ENCODE peak calls at places on chromosomes 6 and 20, in seven cellular contexts. One of them, this sample, is unnamed.

GRCh38 chr6:42129360-42129676 is 13.1 kb downstream of the C6orf132 start:
- DNase-seq in T-cell: no peak
- DNase-seq in psoas muscle: no peak
- DNase-seq in prostate gland: no peak
- DNase-seq in WTC11: no peak
- DNase-seq in HTR-8/SVneo: no peak
- DNase-seq in KG1: no peak
- DNase-seq in this sample: no peak

GRCh38 chr20:59850018-59850641 is 83.3 kb downstream of the SYCP2 start:
- DNase-seq in T-cell: no peak
- DNase-seq in psoas muscle: no peak
- DNase-seq in prostate gland: no peak
- DNase-seq in WTC11: no peak
- DNase-seq in HTR-8/SVneo: peak; percentile 63
- DNase-seq in KG1: no peak
- DNase-seq in this sample: no peak

GRCh38 chr20:22579119-22579427 is 5.3 kb downstream of the FOXA2 start:
- DNase-seq in T-cell: no peak
- DNase-seq in psoas muscle: no peak
- DNase-seq in prostate gland: no peak
- DNase-seq in WTC11: peak; percentile 81
- DNase-seq in HTR-8/SVneo: no peak
- DNase-seq in KG1: no peak
- DNase-seq in this sample: no peak

GRCh38 chr6:136158398-136158797 is 91.7 kb downstream of the MTFR2 start:
- DNase-seq in T-cell: no peak
- DNase-seq in psoas muscle: peak; percentile 16
- DNase-seq in prostate gland: no peak
- DNase-seq in WTC11: no peak
- DNase-seq in HTR-8/SVneo: no peak
- DNase-seq in KG1: no peak
- DNase-seq in this sample: no peak

GRCh38 chr6:161476711-161477110 is 202.8 kb upstream of the AGPAT4 start:
- DNase-seq in T-cell: no peak
- DNase-seq in psoas muscle: peak; percentile 28
- DNase-seq in prostate gland: no peak
- DNase-seq in WTC11: no peak
- DNase-seq in HTR-8/SVneo: no peak
- DNase-seq in KG1: no peak
- DNase-seq in this sample: no peak

GRCh38 chr6:163814494-163815364 is 400.2 kb downstream of the QKI start:
- DNase-seq in T-cell: no peak
- DNase-seq in psoas muscle: peak; percentile 71
- DNase-seq in prostate gland: no peak
- DNase-seq in WTC11: no peak
- DNase-seq in HTR-8/SVneo: peak; percentile 74
- DNase-seq in KG1: no peak
- DNase-seq in this sample: no peak

GRCh38 chr6:19757036-19757435 is 80.1 kb upstream of the ID4 start:
- DNase-seq in T-cell: no peak
- DNase-seq in psoas muscle: no peak
- DNase-seq in prostate gland: no peak
- DNase-seq in WTC11: no peak
- DNase-seq in HTR-8/SVneo: peak; percentile 19
- DNase-seq in KG1: no peak
- DNase-seq in this sample: no peak

GRCh38 chr6:142009647-142010046 is 123.1 kb upstream of the GJE1 start:
- DNase-seq in T-cell: no peak
- DNase-seq in psoas muscle: no peak
- DNase-seq in prostate gland: no peak
- DNase-seq in WTC11: no peak
- DNase-seq in HTR-8/SVneo: peak; percentile 28
- DNase-seq in KG1: no peak
- DNase-seq in this sample: no peak

GRCh38 chr6:44650947-44651346 is 263.4 kb downstream of the CDC5L start:
- DNase-seq in T-cell: no peak
- DNase-seq in psoas muscle: no peak
- DNase-seq in prostate gland: no peak
- DNase-seq in WTC11: no peak
- DNase-seq in HTR-8/SVneo: peak; percentile 48
- DNase-seq in KG1: no peak
- DNase-seq in this sample: no peak

GRCh38 chr20:49908258-49908565 is 7.1 kb downstream of the SPATA2 start:
- DNase-seq in T-cell: no peak
- DNase-seq in psoas muscle: no peak
- DNase-seq in prostate gland: no peak
- DNase-seq in WTC11: no peak
- DNase-seq in HTR-8/SVneo: no peak
- DNase-seq in KG1: no peak
- DNase-seq in this sample: no peak

GRCh38 chr6:46221221-46221793 is 50.5 kb upstream of the ENPP5 start:
- DNase-seq in T-cell: no peak
- DNase-seq in psoas muscle: no peak
- DNase-seq in prostate gland: no peak
- DNase-seq in WTC11: no peak
- DNase-seq in HTR-8/SVneo: peak; percentile 28
- DNase-seq in KG1: peak; percentile 15
- DNase-seq in this sample: no peak

GRCh38 chr20:25296094-25297093 is 48.5 kb downstream of the PYGB start:
- DNase-seq in T-cell: no peak
- DNase-seq in psoas muscle: no peak
- DNase-seq in prostate gland: no peak
- DNase-seq in WTC11: peak; percentile 40
- DNase-seq in HTR-8/SVneo: no peak
- DNase-seq in KG1: no peak
- DNase-seq in this sample: no peak

GRCh38 chr6:2799936-2800527 is 34.8 kb downstream of the WRNIP1 start:
- DNase-seq in T-cell: no peak
- DNase-seq in psoas muscle: no peak
- DNase-seq in prostate gland: no peak
- DNase-seq in WTC11: no peak
- DNase-seq in HTR-8/SVneo: no peak
- DNase-seq in KG1: no peak
- DNase-seq in this sample: peak; percentile 25

GRCh38 chr20:58325914-58326313 is 16.4 kb downstream of the RAB22A start:
- DNase-seq in T-cell: no peak
- DNase-seq in psoas muscle: no peak
- DNase-seq in prostate gland: no peak
- DNase-seq in WTC11: no peak
- DNase-seq in HTR-8/SVneo: no peak
- DNase-seq in KG1: no peak
- DNase-seq in this sample: no peak

GRCh38 chr6:38482466-38482865 is 157.3 kb downstream of the BTBD9 start:
- DNase-seq in T-cell: no peak
- DNase-seq in psoas muscle: no peak
- DNase-seq in prostate gland: no peak
- DNase-seq in WTC11: no peak
- DNase-seq in HTR-8/SVneo: no peak
- DNase-seq in KG1: no peak
- DNase-seq in this sample: no peak

GRCh38 chr6:4941782-4942672 is 61.8 kb downstream of the RPP40 start:
- DNase-seq in T-cell: no peak
- DNase-seq in psoas muscle: peak; percentile 46
- DNase-seq in prostate gland: no peak
- DNase-seq in WTC11: no peak
- DNase-seq in HTR-8/SVneo: peak; percentile 89
- DNase-seq in KG1: peak; percentile 30
- DNase-seq in this sample: no peak

GRCh38 chr6:4394786-4395185 is 259.4 kb upstream of the ECI2 start:
- DNase-seq in T-cell: no peak
- DNase-seq in psoas muscle: no peak
- DNase-seq in prostate gland: no peak
- DNase-seq in WTC11: no peak
- DNase-seq in HTR-8/SVneo: no peak
- DNase-seq in KG1: no peak
- DNase-seq in this sample: no peak

GRCh38 chr6:82870582-82871172 is 195.0 kb downstream of the UBE3D start:
- DNase-seq in T-cell: no peak
- DNase-seq in psoas muscle: no peak
- DNase-seq in prostate gland: no peak
- DNase-seq in WTC11: no peak
- DNase-seq in HTR-8/SVneo: no peak
- DNase-seq in KG1: no peak
- DNase-seq in this sample: no peak

GRCh38 chr6:138769102-138769676 is 4.4 kb upstream of the CCDC28A start:
- DNase-seq in T-cell: no peak
- DNase-seq in psoas muscle: no peak
- DNase-seq in prostate gland: no peak
- DNase-seq in WTC11: no peak
- DNase-seq in HTR-8/SVneo: no peak
- DNase-seq in KG1: peak; percentile 51
- DNase-seq in this sample: peak; percentile 66

GRCh38 chr6:70381436-70381786 is 31.9 kb upstream of the FAM135A start:
- DNase-seq in T-cell: no peak
- DNase-seq in psoas muscle: no peak
- DNase-seq in prostate gland: no peak
- DNase-seq in WTC11: no peak
- DNase-seq in HTR-8/SVneo: no peak
- DNase-seq in KG1: no peak
- DNase-seq in this sample: no peak

GRCh38 chr6:20302168-20302567 is 89.9 kb upstream of the MBOAT1 start:
- DNase-seq in T-cell: no peak
- DNase-seq in psoas muscle: no peak
- DNase-seq in prostate gland: no peak
- DNase-seq in WTC11: no peak
- DNase-seq in HTR-8/SVneo: no peak
- DNase-seq in KG1: no peak
- DNase-seq in this sample: no peak

GRCh38 chr20:60200305-60200918 is 242.2 kb downstream of the CDH26 start:
- DNase-seq in T-cell: no peak
- DNase-seq in psoas muscle: no peak
- DNase-seq in prostate gland: no peak
- DNase-seq in WTC11: no peak
- DNase-seq in HTR-8/SVneo: no peak
- DNase-seq in KG1: no peak
- DNase-seq in this sample: no peak

GRCh38 chr6:155959898-155960297 is 504.3 kb upstream of the NOX3 start:
- DNase-seq in T-cell: no peak
- DNase-seq in psoas muscle: no peak
- DNase-seq in prostate gland: no peak
- DNase-seq in WTC11: no peak
- DNase-seq in HTR-8/SVneo: no peak
- DNase-seq in KG1: no peak
- DNase-seq in this sample: no peak

This sample was measured in GDM1.